ENCODE peak calls at places on chromosomes 7 and 10, in six cellular contexts. P, H, T, Y, L and G are unnamed samples.
A peak's percentile ranks its signal among the peaks of the same experiment; 100 is the strongest.

GRCh38 chr10:11830836-11831519 is 7.8 kb downstream of the PROSER2 start:
- DNase-seq in L (no peak), T (no peak), Y (no peak), H (no peak), P (no peak), G (peak; percentile 31)

GRCh38 chr10:48634198-48634983 is 29.5 kb upstream of the ARHGAP22 start:
- DNase-seq in Y (no peak), H (no peak), P (no peak), T (peak; percentile 69), L (peak; percentile 68), G (no peak)

GRCh38 chr7:18866359-18867036 is 250.9 kb downstream of the TWIST1 start:
- DNase-seq in L (peak; percentile 97), Y (no peak), H (no peak), P (no peak), T (peak; percentile 100), G (no peak)

GRCh38 chr7:93044147-93044810 is 73.5 kb downstream of the SAMD9 start:
- DNase-seq in Y (peak; percentile 44), T (peak; percentile 74), L (no peak), P (peak; percentile 58), H (peak; percentile 49), G (no peak)

GRCh38 chr10:89888647-89889046 is 187.3 kb downstream of the KIF20B start:
- DNase-seq in T (no peak), L (no peak), H (no peak), Y (no peak), P (no peak), G (no peak)

GRCh38 chr7:28292826-28293528 is 112.4 kb upstream of the JAZF1 start:
- DNase-seq in P (no peak), Y (no peak), T (no peak), L (no peak), H (no peak), G (no peak)

GRCh38 chr10:84156768-84157167 is 16.8 kb upstream of the GPR15LG start:
- DNase-seq in H (no peak), T (peak; percentile 10), Y (no peak), L (peak; percentile 23), P (no peak), G (peak; percentile 88)

GRCh38 chr10:78502208-78502943 is 468.7 kb downstream of the RPS24 start:
- DNase-seq in H (no peak), T (peak; percentile 67), L (peak; percentile 75), P (no peak), Y (no peak), G (no peak)

GRCh38 chr10:133157662-133158436 is 2.2 kb upstream of the KNDC1 start:
- DNase-seq in H (no peak), Y (peak; percentile 30), T (no peak), L (no peak), P (peak; percentile 42), G (no peak)

GRCh38 chr7:66255533-66256100 is 50.5 kb downstream of the TPST1 start:
- DNase-seq in L (peak; percentile 46), Y (no peak), H (no peak), T (peak; percentile 73), P (no peak), G (no peak)

GRCh38 chr10:30499816-30500215 is 65.8 kb downstream of the MAP3K8 start:
- DNase-seq in T (no peak), H (no peak), P (no peak), L (no peak), Y (no peak), G (no peak)

GRCh38 chr10:75470901-75471300 is 39.5 kb downstream of the LRMDA start:
- DNase-seq in P (no peak), Y (no peak), L (no peak), H (no peak), T (no peak), G (no peak)

GRCh38 chr7:127652333-127653248 is 597 bp downstream of the SND1 start:
- DNase-seq in T (peak; percentile 62), H (no peak), L (peak; percentile 53), P (no peak), Y (no peak), G (peak; percentile 49)

GRCh38 chr7:128728608-128729007 is 10.6 kb upstream of the CALU start:
- DNase-seq in L (peak; percentile 33), P (no peak), Y (no peak), T (peak; percentile 72), H (no peak), G (peak; percentile 66)

GRCh38 chr7:92831716-92832622 is 4.4 kb downstream of the CDK6 start:
- DNase-seq in T (peak; percentile 96), Y (no peak), H (no peak), P (no peak), L (peak; percentile 94), G (peak; percentile 78)

GRCh38 chr7:151608031-151608551 is 88.4 kb upstream of the RHEB start:
- DNase-seq in L (no peak), P (no peak), Y (no peak), H (no peak), T (no peak), G (peak; percentile 70)

GRCh38 chr7:54785261-54785660 is 26.2 kb upstream of the SEC61G start:
- DNase-seq in H (no peak), Y (no peak), T (peak; percentile 30), P (no peak), L (no peak), G (peak; percentile 78)

GRCh38 chr7:91149518-91149917 is 114.7 kb upstream of the FZD1 start:
- DNase-seq in Y (no peak), H (no peak), L (no peak), T (no peak), P (no peak), G (no peak)

GRCh38 chr10:58820862-58821559 is 308.3 kb downstream of the BICC1 start:
- DNase-seq in L (peak; percentile 55), H (no peak), T (peak; percentile 79), P (no peak), Y (no peak), G (no peak)

GRCh38 chr7:32879460-32879859 is 12.1 kb downstream of the KBTBD2 start:
- DNase-seq in P (no peak), T (no peak), H (no peak), L (peak; percentile 39), Y (no peak), G (no peak)

GRCh38 chr7:140214075-140214684 is 37.4 kb upstream of the KDM7A start:
- DNase-seq in P (no peak), L (no peak), H (no peak), Y (no peak), T (peak; percentile 7), G (peak; percentile 37)

GRCh38 chr7:2114926-2115738 is 117.6 kb downstream of the MAD1L1 start:
- DNase-seq in P (no peak), Y (no peak), T (no peak), L (no peak), H (no peak), G (no peak)
- H3K14ac ChIP-seq in P (no peak overlapping the region), Y (no peak overlapping the region), T (no peak overlapping the region), L (no peak overlapping the region), H (no peak overlapping the region), G (no peak overlapping the region)

GRCh38 chr10:36803229-36803628 is 322.2 kb upstream of the ANKRD30A start:
- DNase-seq in P (no peak), H (no peak), L (no peak), Y (no peak), T (no peak), G (no peak)

GRCh38 chr10:36801660-36802059 is 323.7 kb upstream of the ANKRD30A start:
- DNase-seq in P (no peak), T (no peak), L (peak; percentile 10), Y (no peak), H (no peak), G (no peak)

GRCh38 chr10:36802523-36803153 is 322.8 kb upstream of the ANKRD30A start:
- DNase-seq in Y (no peak), L (peak; percentile 1), H (no peak), T (peak; percentile 19), P (no peak), G (peak; percentile 49)
- H3K14ac ChIP-seq in Y (no peak overlapping the region), L (no peak overlapping the region), H (no peak overlapping the region), T (no peak overlapping the region), P (no peak overlapping the region), G (peak overlapping the region; percentile 32)

DNA sequence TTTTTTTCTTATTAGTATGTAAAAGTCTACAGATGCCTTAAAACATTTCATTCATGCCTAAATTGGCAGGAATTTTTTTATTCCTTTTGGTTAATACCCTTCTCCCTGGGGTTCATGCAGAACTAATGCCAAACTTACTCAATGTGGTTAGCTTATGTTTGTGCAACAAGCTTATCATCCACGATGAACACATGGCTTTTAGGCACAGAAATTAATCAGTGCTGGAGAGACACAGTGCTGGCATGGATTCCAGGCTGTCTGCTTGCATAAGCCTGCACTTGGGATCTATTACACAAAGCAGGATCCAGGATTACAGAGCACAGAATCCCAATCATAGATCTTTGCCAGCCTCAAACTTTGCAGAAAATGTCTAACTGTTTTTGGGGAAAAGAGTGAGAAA is 213.2 kb downstream of the CHRM2 start:
- DNase-seq in H (no peak), P (no peak), T (peak; percentile 98), L (peak; percentile 89), Y (no peak), G (no peak)
- H3K14ac ChIP-seq in H (no peak overlapping the region), P (no peak overlapping the region), T (no peak overlapping the region), L (no peak overlapping the region), Y (no peak overlapping the region), G (no peak overlapping the region)

GRCh38 chr10:33559105-33559504 is 224.6 kb upstream of the NRP1 start:
- DNase-seq in L (no peak), H (no peak), Y (no peak), P (no peak), T (peak; percentile 79), G (no peak)

GRCh38 chr10:33553951-33554571 is 219.6 kb upstream of the NRP1 start:
- DNase-seq in Y (no peak), P (no peak), T (no peak), H (no peak), L (no peak), G (no peak)

GRCh38 chr10:33557313-33557712 is 222.8 kb upstream of the NRP1 start:
- DNase-seq in T (no peak), Y (no peak), H (no peak), L (no peak), P (no peak), G (no peak)

GRCh38 chr10:33556103-33556502 is 221.6 kb upstream of the NRP1 start:
- DNase-seq in P (no peak), L (no peak), H (no peak), Y (no peak), T (no peak), G (no peak)

GRCh38 chr10:33556581-33556980 is 222.1 kb upstream of the NRP1 start:
- DNase-seq in P (no peak), L (no peak), Y (no peak), H (no peak), T (no peak), G (no peak)
- H3K14ac ChIP-seq in P (no peak overlapping the region), L (no peak overlapping the region), Y (peak overlapping the region; percentile 10), H (no peak overlapping the region), T (no peak overlapping the region), G (no peak overlapping the region)

DNA sequence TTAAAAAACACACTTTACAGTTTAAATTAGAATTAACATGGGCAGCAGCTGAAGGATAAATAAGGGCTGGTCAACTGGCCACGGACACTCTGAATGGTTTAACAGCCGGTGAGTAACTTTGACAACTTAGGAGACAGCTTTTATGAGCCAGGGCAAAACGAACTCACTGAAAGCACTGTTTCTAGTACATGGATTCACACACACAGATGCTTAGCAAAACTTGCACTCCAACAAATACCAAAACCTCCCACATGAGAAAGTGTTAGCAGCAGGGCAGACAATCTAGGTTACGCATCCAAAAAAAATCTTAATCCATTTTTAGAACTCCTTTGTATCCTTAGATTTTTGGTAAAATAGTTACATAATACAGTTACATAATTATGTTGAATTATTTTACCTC is 486.4 kb downstream of the PHTF2 start:
- DNase-seq in L (no peak), T (no peak), Y (no peak), P (no peak), H (no peak), G (no peak)
- H3K14ac ChIP-seq in L (no peak overlapping the region), T (no peak overlapping the region), Y (no peak overlapping the region), P (no peak overlapping the region), H (no peak overlapping the region), G (no peak overlapping the region)